ENCODE peak calls at places on chromosomes 2 and 18, in four cellular contexts. V is K562, Z is GM12878, D is HL-60. U is an unnamed sample.

GRCh38 chr2:241379481-241380480 is 23.7 kb downstream of the FARP2 start:
- DNase-seq in V (no peak), D (no peak), Z (no peak), U (no peak)

GRCh38 chr2:219127236-219127635 is 33.4 kb downstream of the NHEJ1 start:
- DNase-seq in V (no peak), D (no peak), Z (no peak), U (no peak)

GRCh38 chr2:190717306-190717705 is 68.4 kb downstream of the NAB1 start:
- DNase-seq in Z (no peak), V (no peak), D (no peak), U (no peak)

GRCh38 chr2:149538138-149538833 is 49.3 kb downstream of the MMADHC start:
- DNase-seq in D (no peak), V (no peak), Z (no peak), U (no peak)

GRCh38 chr2:26178746-26179436 is 6.0 kb downstream of the GAREM2 start:
- DNase-seq in V (peak), D (no peak), Z (no peak), U (no peak)

GRCh38 chr2:152200101-152200500 is 24.5 kb upstream of the STAM2 start:
- DNase-seq in D (no peak), Z (no peak), V (no peak), U (no peak)

GRCh38 chr2:231907765-231908164 is 18.4 kb downstream of the NPPC start:
- DNase-seq in V (no peak), Z (no peak), D (no peak), U (no peak)

GRCh38 chr2:170846318-170846717 is 29.6 kb downstream of the GAD1 start:
- DNase-seq in D (no peak), V (no peak), Z (no peak), U (no peak)

GRCh38 chr2:183665403-183665802 is 541.2 kb downstream of the NUP35 start:
- DNase-seq in V (no peak), D (no peak), Z (no peak), U (no peak)

GRCh38 chr2:19353721-19354050 is 4.7 kb downstream of the OSR1 start:
- DNase-seq in Z (no peak), D (no peak), V (no peak), U (no peak)

GRCh38 chr18:50928551-50928950 is 39.3 kb upstream of the ELAC1 start:
- DNase-seq in Z (no peak), V (no peak), D (no peak), U (no peak)

GRCh38 chr2:175057078-175057685 is 52.0 kb upstream of the CHN1 start:
- DNase-seq in D (no peak), V (no peak), Z (no peak), U (no peak)

GRCh38 chr2:46480562-46480961 is 1.2 kb downstream of the TMEM247 start:
- DNase-seq in Z (no peak), V (no peak), D (no peak), U (no peak)

GRCh38 chr2:175063741-175064140 is 58.6 kb upstream of the CHN1 start:
- DNase-seq in V (no peak), Z (no peak), D (no peak), U (no peak)

GRCh38 chr18:78242307-78242643 is 737.3 kb upstream of the SALL3 start:
- DNase-seq in V (no peak), Z (no peak), D (peak), U (no peak)

GRCh38 chr2:190469770-190470169 is 61.6 kb downstream of the MFSD6 start:
- DNase-seq in V (peak), Z (no peak), D (peak), U (no peak)

GRCh38 chr2:102141915-102142828 is at the start of gene IL1R1:
- DNase-seq in V (peak), D (peak), Z (no peak), U (peak)

GRCh38 chr2:85806358-85807118 is 52.7 kb downstream of the ATOH8 start:
- DNase-seq in Z (no peak), V (no peak), D (peak), U (no peak)

GRCh38 chr2:31319391-31320175 is 85.6 kb downstream of the EHD3 start:
- DNase-seq in V (no peak), Z (peak), D (peak), U (no peak)

GRCh38 chr2:105504459-105504858 is 105.6 kb upstream of the FHL2 start:
- DNase-seq in V (no peak), D (no peak), Z (no peak), U (no peak)

GRCh38 chr18:31232779-31233424 is 70.2 kb upstream of the DSC1 start:
- DNase-seq in V (no peak), D (no peak), Z (no peak), U (no peak)

GRCh38 chr18:23956483-23956882 is 58.1 kb upstream of the TTC39C start:
- DNase-seq in V (no peak), Z (no peak), D (no peak), U (no peak)

GRCh38 chr18:70172225-70172624 is 33.3 kb downstream of the RTTN start:
- DNase-seq in Z (no peak), D (no peak), V (no peak), U (no peak)

GRCh38 chr2:226334981-226335720 is 464.5 kb downstream of the IRS1 start:
- DNase-seq in V (no peak), Z (no peak), D (no peak), U (no peak)

GRCh38 chr2:8926356-8926755 is 77.1 kb downstream of the MBOAT2 start:
- DNase-seq in D (no peak), V (no peak), Z (no peak), U (no peak)

GRCh38 chr2:220445429-220446105 is 818.1 kb downstream of the SLC4A3 start:
- DNase-seq in D (no peak), V (no peak), Z (no peak), U (no peak)

GRCh38 chr18:58466636-58467205 is 162.2 kb downstream of the ALPK2 start:
- DNase-seq in D (no peak), V (no peak), Z (no peak), U (no peak)

GRCh38 chr18:22063077-22063476 is 106.3 kb upstream of the GATA6 start:
- DNase-seq in Z (no peak), D (no peak), V (no peak), U (no peak)

GRCh38 chr2:75563591-75563990 is 2.9 kb upstream of the EVA1A start:
- DNase-seq in Z (no peak), V (no peak), D (no peak), U (no peak)

GRCh38 chr2:128162266-128162665 is 71.3 kb downstream of the UGGT1 start:
- DNase-seq in Z (no peak), V (no peak), D (peak), U (no peak)
- TF ChIP-seq SPI1 in Z (no peak), V (no peak), D (no peak), U (no peak)

GRCh38 chr2:60072609-60073008 is 480.8 kb downstream of the BCL11A start:
- DNase-seq in V (no peak), Z (no peak), D (no peak), U (no peak)

GRCh38 chr2:60070851-60071250 is 482.6 kb downstream of the BCL11A start:
- DNase-seq in D (no peak), V (no peak), Z (no peak), U (no peak)

GRCh38 chr2:60073201-60073600 is 480.3 kb downstream of the BCL11A start:
- DNase-seq in D (no peak), V (no peak), Z (no peak), U (no peak)

GRCh38 chr2:60071427-60071826 is 482.0 kb downstream of the BCL11A start:
- DNase-seq in D (no peak), V (no peak), Z (no peak), U (no peak)

DNA sequence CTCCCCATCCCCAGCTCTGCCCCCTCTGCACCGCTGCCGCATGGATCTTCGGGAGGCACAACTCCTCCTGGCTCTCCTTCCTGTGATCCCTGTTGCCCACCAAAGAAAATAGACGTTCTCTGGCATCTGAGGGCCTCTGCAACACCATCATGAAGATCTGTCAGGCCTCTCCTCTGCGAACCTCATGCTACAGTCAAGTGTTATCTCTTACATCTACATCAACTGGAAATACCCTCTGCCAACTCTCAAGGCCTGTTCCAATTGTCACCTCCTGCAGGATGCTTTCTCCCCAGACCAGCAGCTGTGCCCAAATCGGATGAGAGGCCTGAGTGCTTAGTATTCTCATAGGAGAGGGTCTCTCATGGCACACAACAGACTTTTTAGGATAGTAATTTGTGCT is 478.4 kb downstream of the BCL11A start:
- DNase-seq in Z (no peak), V (no peak), D (no peak), U (no peak)
- TF ChIP-seq SPI1 in Z (no peak), V (no peak), D (no peak), U (no peak)

DNA sequence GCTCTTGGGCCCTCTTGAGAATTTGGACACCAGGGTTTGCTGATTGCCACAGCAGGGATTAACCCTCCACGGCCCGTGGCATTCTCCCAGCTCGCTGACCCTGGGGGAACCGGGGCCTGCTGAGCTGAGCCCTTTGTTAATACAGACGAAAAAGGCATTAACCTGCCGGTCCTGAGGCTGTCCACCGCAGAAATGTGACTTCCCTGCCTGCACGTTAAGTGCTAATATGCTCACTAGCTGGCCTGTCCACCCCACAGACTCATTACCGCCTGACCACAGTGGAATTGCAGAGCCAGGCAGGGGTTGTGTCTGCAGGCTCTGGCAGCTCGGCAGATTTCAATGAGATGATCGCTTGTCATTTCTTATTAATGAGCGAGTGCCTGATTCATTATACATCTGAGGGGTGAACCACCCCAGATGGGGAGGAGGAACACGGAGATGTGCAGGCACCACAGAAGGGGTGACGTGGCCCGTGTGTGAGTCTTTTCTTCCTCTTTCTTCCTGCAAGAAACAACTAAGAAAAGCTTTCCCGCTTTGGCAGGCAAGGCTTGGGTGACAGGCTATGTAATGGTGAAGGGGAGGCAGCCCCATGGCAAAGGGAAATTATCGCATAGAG is 126.0 kb downstream of the GLI2 start:
- DNase-seq in V (no peak), Z (no peak), D (no peak), U (no peak)
- TF ChIP-seq SPI1 in V (no peak), Z (no peak), D (no peak), U (no peak)

GRCh38 chr18:72638353-72638752 is 94.2 kb upstream of the CBLN2 start:
- DNase-seq in Z (no peak), V (no peak), D (no peak), U (no peak)

GRCh38 chr18:72640552-72640951 is 96.4 kb upstream of the CBLN2 start:
- DNase-seq in Z (no peak), V (no peak), D (no peak), U (no peak)

GRCh38 chr18:72634500-72634899 is 90.4 kb upstream of the CBLN2 start:
- DNase-seq in Z (no peak), V (no peak), D (no peak), U (no peak)

GRCh38 chr18:72637319-72638113 is 93.4 kb upstream of the CBLN2 start:
- DNase-seq in V (no peak), Z (no peak), D (no peak), U (no peak)
- TF ChIP-seq SPI1 in V (no peak), Z (no peak), D (no peak), U (no peak)

GRCh38 chr2:96135621-96136020 is 2.7 kb downstream of the ASTL start:
- DNase-seq in D (no peak), V (no peak), Z (no peak), U (no peak)

GRCh38 chr2:96136123-96136720 is 2.1 kb downstream of the ASTL start:
- DNase-seq in V (no peak), Z (no peak), D (no peak), U (no peak)

GRCh38 chr2:96135171-96135570 is 3.1 kb downstream of the ASTL start:
- DNase-seq in V (no peak), Z (no peak), D (no peak), U (no peak)

GRCh38 chr2:96131818-96132745 is 6.2 kb downstream of the ASTL start:
- DNase-seq in Z (no peak), V (no peak), D (no peak), U (no peak)

GRCh38 chr2:96134421-96134820 is 3.9 kb downstream of the ASTL start:
- DNase-seq in V (no peak), D (no peak), Z (no peak), U (no peak)
- TF ChIP-seq SPI1 in V (no peak), D (no peak), Z (no peak), U (no peak)

GRCh38 chr18:55449412-55450140 is 138.4 kb downstream of the TCF4 start:
- DNase-seq in V (no peak), Z (no peak), D (no peak), U (no peak)

GRCh38 chr18:55448390-55448789 is 139.6 kb downstream of the TCF4 start:
- DNase-seq in Z (no peak), V (no peak), D (no peak), U (no peak)

GRCh38 chr18:55455938-55456337 is 132.1 kb downstream of the TCF4 start:
- DNase-seq in Z (no peak), D (no peak), V (no peak), U (no peak)

GRCh38 chr18:55453186-55453585 is 134.8 kb downstream of the TCF4 start:
- DNase-seq in V (no peak), Z (no peak), D (no peak), U (no peak)

DNA sequence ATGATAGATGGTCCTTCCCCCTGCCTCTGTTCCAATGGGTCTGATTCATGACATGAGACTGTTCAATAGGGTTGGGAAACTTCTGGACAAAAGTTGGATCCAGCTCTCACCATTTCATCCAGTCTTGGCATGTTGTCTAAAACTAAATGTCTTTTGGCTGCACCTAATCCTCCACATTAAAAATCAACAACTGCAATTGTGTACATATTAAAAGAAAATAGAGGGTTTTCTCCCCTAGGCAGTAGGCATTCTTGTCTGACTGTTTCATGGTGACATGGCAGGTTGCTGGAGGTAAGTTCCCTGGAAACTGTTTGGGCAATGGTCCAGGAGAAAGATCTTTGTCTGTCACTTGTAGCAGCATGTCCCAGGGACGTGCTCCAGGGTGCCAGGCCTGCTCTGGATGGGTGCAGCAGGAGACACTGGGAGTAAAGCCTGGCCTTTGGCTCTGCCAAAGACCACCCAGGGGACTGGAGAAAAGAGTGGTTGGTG is 135.8 kb downstream of the TCF4 start:
- DNase-seq in D (no peak), Z (no peak), V (no peak), U (no peak)
- TF ChIP-seq SPI1 in D (no peak), Z (no peak), V (no peak), U (no peak)

DNA sequence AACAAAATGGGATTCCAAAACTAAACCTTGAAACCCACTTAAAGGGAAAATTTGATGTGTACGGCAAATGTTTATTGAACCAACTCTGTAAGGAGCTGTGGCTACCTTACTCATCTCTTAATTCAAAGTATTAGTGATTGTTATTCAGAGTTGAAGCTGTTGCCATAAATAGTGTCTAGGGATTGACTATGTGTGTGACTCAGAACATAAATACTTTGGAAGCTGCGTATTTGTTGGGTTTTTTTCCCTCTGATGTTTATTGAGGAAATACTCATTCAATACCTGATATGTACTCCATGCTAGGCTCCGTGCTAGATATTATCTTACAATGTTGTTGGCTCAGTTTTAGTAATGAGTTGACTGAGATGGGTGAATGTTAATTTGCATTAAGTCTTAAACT is 90.4 kb downstream of the PTRHD1 start:
- DNase-seq in Z (no peak), D (no peak), V (no peak), U (no peak)
- TF ChIP-seq SPI1 in Z (no peak), D (no peak), V (no peak), U (no peak)

U was measured in GM12891.